ENCODE peak calls at places on chromosomes 7 and 10, in five cellular contexts. L is NCI-H187; P is NCI-H1105 treated with DMSO at 0.1 percent for 48 hours; R is activated naive CD4-positive, alpha-beta T cell treated with Interleukin-2 at 50 U/mL for 16 hours; A is mucosa of gallbladder. D is an unnamed sample.

GRCh38 chr10:44976352-44977198 is 2.0 kb downstream of the DEPP1 start:
- DNase-seq in L (no peak), P (no peak), R (no peak), A (no peak), D (no peak)

GRCh38 chr10:71726673-71727428 is 7.3 kb upstream of the C10orf105 start:
- DNase-seq in P (no peak), A (no peak), R (peak), L (no peak), D (no peak)

GRCh38 chr7:89027781-89028180 is 232.2 kb upstream of the TEX47 start:
- DNase-seq in A (no peak), P (no peak), R (no peak), L (no peak), D (no peak)

GRCh38 chr7:35773994-35774393 is 26.9 kb upstream of the SEPTIN7 start:
- DNase-seq in R (no peak), P (no peak), L (no peak), A (no peak), D (no peak)

GRCh38 chr7:27199820-27200760 is at the start of gene HOXA13:
- DNase-seq in A (no peak), L (peak), R (no peak), P (peak), D (peak)

GRCh38 chr10:15485684-15486316 is 114.7 kb upstream of the FAM171A1 start:
- DNase-seq in R (no peak), A (no peak), L (no peak), P (no peak), D (no peak)

GRCh38 chr7:137006293-137006692 is 137.8 kb downstream of the CHRM2 start:
- DNase-seq in L (no peak), A (peak), P (no peak), R (no peak), D (no peak)

GRCh38 chr7:71266912-71267311 is 135.0 kb downstream of the GALNT17 start:
- DNase-seq in R (no peak), A (no peak), L (no peak), P (no peak), D (no peak)

GRCh38 chr10:71159892-71160291 is 52.5 kb upstream of the UNC5B start:
- DNase-seq in P (no peak), L (no peak), R (no peak), A (no peak), D (no peak)

GRCh38 chr7:2242541-2243482 is 786 bp downstream of the NUDT1 start:
- DNase-seq in A (no peak), L (no peak), R (peak), P (peak), D (no peak)

GRCh38 chr10:96448021-96448457 is 65.7 kb downstream of the TLL2 start:
- DNase-seq in A (no peak), L (no peak), R (no peak), P (no peak), D (no peak)

GRCh38 chr10:60349426-60349825 is 40.2 kb downstream of the ANK3 start:
- DNase-seq in L (no peak), R (no peak), P (no peak), A (no peak), D (no peak)

GRCh38 chr7:47568569-47568968 is 13.3 kb downstream of the TNS3 start:
- DNase-seq in R (no peak), A (no peak), P (no peak), L (no peak), D (no peak)

GRCh38 chr7:2022021-2022409 is 210.7 kb downstream of the MAD1L1 start:
- DNase-seq in A (no peak), R (no peak), L (no peak), P (no peak), D (no peak)

GRCh38 chr7:674454-675410 is 51.8 kb upstream of the DNAAF5 start:
- DNase-seq in L (no peak), R (no peak), P (no peak), A (peak), D (no peak)

GRCh38 chr7:36312064-36312914 is 77.4 kb upstream of the ANLN start:
- DNase-seq in R (peak), A (no peak), P (no peak), L (no peak), D (peak)

GRCh38 chr7:47225387-47226170 is 356.3 kb downstream of the TNS3 start:
- DNase-seq in P (no peak), L (no peak), A (no peak), R (no peak), D (no peak)

GRCh38 chr10:104327745-104328635 is 10.3 kb downstream of the ITPRIP start:
- DNase-seq in L (no peak), R (peak), P (no peak), A (no peak), D (no peak)

GRCh38 chr10:49106451-49106850 is 8.9 kb downstream of the VSTM4 start:
- DNase-seq in L (no peak), R (no peak), P (no peak), A (peak), D (no peak)

GRCh38 chr7:78039791-78040776 is 241.5 kb downstream of the PHTF2 start:
- DNase-seq in A (no peak), R (peak), L (no peak), P (no peak), D (no peak)

D was measured in DMS79.